ENCODE peak calls at places on chromosomes 11 and 22, in four cellular contexts. One of them, this sample, is unnamed.

GRCh38 chr22:44369916-44370804 is 57.4 kb upstream of the SHISAL1 start:
- DNase-seq in cerebellar cortex: no peak
- DNase-seq in activated CD4-positive, CD25-positive, alpha-beta regulatory T cell treated with anti-CD3 and anti-CD28 coated beads, Interleukin-2, amount 50 U/mL, for 72 hours: no peak
- DNase-seq in AG04450: no peak
- DNase-seq in this sample: peak; percentile 17

GRCh38 chr11:44926036-44926435 is 24.6 kb downstream of the TP53I11 start:
- DNase-seq in cerebellar cortex: no peak
- DNase-seq in AG04450: no peak
- DNase-seq in activated CD4-positive, CD25-positive, alpha-beta regulatory T cell treated with anti-CD3 and anti-CD28 coated beads, Interleukin-2, amount 50 U/mL, for 72 hours: no peak
- DNase-seq in this sample: no peak

GRCh38 chr11:10605941-10606381 is 37.5 kb upstream of the LYVE1 start:
- DNase-seq in cerebellar cortex: no peak
- DNase-seq in activated CD4-positive, CD25-positive, alpha-beta regulatory T cell treated with anti-CD3 and anti-CD28 coated beads, Interleukin-2, amount 50 U/mL, for 72 hours: no peak
- DNase-seq in AG04450: no peak
- DNase-seq in this sample: peak; percentile 78

GRCh38 chr11:125079151-125079877 is 16.2 kb downstream of the SLC37A2 start:
- DNase-seq in cerebellar cortex: no peak
- DNase-seq in activated CD4-positive, CD25-positive, alpha-beta regulatory T cell treated with anti-CD3 and anti-CD28 coated beads, Interleukin-2, amount 50 U/mL, for 72 hours: no peak
- DNase-seq in AG04450: no peak
- DNase-seq in this sample: no peak

GRCh38 chr22:26589845-26590524 is at the start of gene TPST2:
- DNase-seq in activated CD4-positive, CD25-positive, alpha-beta regulatory T cell treated with anti-CD3 and anti-CD28 coated beads, Interleukin-2, amount 50 U/mL, for 72 hours: peak; percentile 83
- DNase-seq in AG04450: no peak
- DNase-seq in cerebellar cortex: peak; percentile 65
- DNase-seq in this sample: peak; percentile 73

GRCh38 chr22:40960137-40960536 is 9.0 kb downstream of the RBX1 start:
- DNase-seq in AG04450: no peak
- DNase-seq in activated CD4-positive, CD25-positive, alpha-beta regulatory T cell treated with anti-CD3 and anti-CD28 coated beads, Interleukin-2, amount 50 U/mL, for 72 hours: no peak
- DNase-seq in cerebellar cortex: no peak
- DNase-seq in this sample: no peak

GRCh38 chr22:41001722-41002122 is 50.5 kb downstream of the RBX1 start:
- DNase-seq in AG04450: peak; percentile 7
- DNase-seq in activated CD4-positive, CD25-positive, alpha-beta regulatory T cell treated with anti-CD3 and anti-CD28 coated beads, Interleukin-2, amount 50 U/mL, for 72 hours: no peak
- DNase-seq in cerebellar cortex: no peak
- DNase-seq in this sample: no peak

GRCh38 chr22:20305894-20306645 is 13.8 kb downstream of the DGCR6L start:
- DNase-seq in AG04450: no peak
- DNase-seq in activated CD4-positive, CD25-positive, alpha-beta regulatory T cell treated with anti-CD3 and anti-CD28 coated beads, Interleukin-2, amount 50 U/mL, for 72 hours: no peak
- DNase-seq in cerebellar cortex: no peak
- DNase-seq in this sample: peak; percentile 41

GRCh38 chr11:43943931-43944751 is 1.7 kb downstream of the C11orf96 start:
- DNase-seq in AG04450: no peak
- DNase-seq in cerebellar cortex: peak; percentile 28
- DNase-seq in activated CD4-positive, CD25-positive, alpha-beta regulatory T cell treated with anti-CD3 and anti-CD28 coated beads, Interleukin-2, amount 50 U/mL, for 72 hours: no peak
- DNase-seq in this sample: no peak

GRCh38 chr11:127114035-127114434 is 113.5 kb upstream of the KIRREL3 start:
- DNase-seq in activated CD4-positive, CD25-positive, alpha-beta regulatory T cell treated with anti-CD3 and anti-CD28 coated beads, Interleukin-2, amount 50 U/mL, for 72 hours: no peak
- DNase-seq in cerebellar cortex: no peak
- DNase-seq in AG04450: no peak
- DNase-seq in this sample: no peak

GRCh38 chr22:26394787-26395186 is 34.3 kb upstream of the ASPHD2 start:
- DNase-seq in AG04450: no peak
- DNase-seq in cerebellar cortex: no peak
- DNase-seq in activated CD4-positive, CD25-positive, alpha-beta regulatory T cell treated with anti-CD3 and anti-CD28 coated beads, Interleukin-2, amount 50 U/mL, for 72 hours: no peak
- DNase-seq in this sample: no peak

GRCh38 chr11:115527534-115528125 is 23.4 kb upstream of the CADM1 start:
- DNase-seq in activated CD4-positive, CD25-positive, alpha-beta regulatory T cell treated with anti-CD3 and anti-CD28 coated beads, Interleukin-2, amount 50 U/mL, for 72 hours: no peak
- DNase-seq in cerebellar cortex: no peak
- DNase-seq in AG04450: no peak
- DNase-seq in this sample: no peak

GRCh38 chr11:7696424-7696823 is 9.9 kb downstream of the OVCH2 start:
- DNase-seq in cerebellar cortex: no peak
- DNase-seq in AG04450: no peak
- DNase-seq in activated CD4-positive, CD25-positive, alpha-beta regulatory T cell treated with anti-CD3 and anti-CD28 coated beads, Interleukin-2, amount 50 U/mL, for 72 hours: no peak
- DNase-seq in this sample: no peak

GRCh38 chr11:107092667-107093066 is 74.4 kb upstream of the GUCY1A2 start:
- DNase-seq in activated CD4-positive, CD25-positive, alpha-beta regulatory T cell treated with anti-CD3 and anti-CD28 coated beads, Interleukin-2, amount 50 U/mL, for 72 hours: no peak
- DNase-seq in cerebellar cortex: no peak
- DNase-seq in AG04450: no peak
- DNase-seq in this sample: no peak

GRCh38 chr22:39905686-39906085 is 4.8 kb downstream of the GRAP2 start:
- DNase-seq in activated CD4-positive, CD25-positive, alpha-beta regulatory T cell treated with anti-CD3 and anti-CD28 coated beads, Interleukin-2, amount 50 U/mL, for 72 hours: no peak
- DNase-seq in AG04450: no peak
- DNase-seq in cerebellar cortex: no peak
- DNase-seq in this sample: no peak

GRCh38 chr11:11968511-11969280 is 39.7 kb downstream of the DKK3 start:
- DNase-seq in activated CD4-positive, CD25-positive, alpha-beta regulatory T cell treated with anti-CD3 and anti-CD28 coated beads, Interleukin-2, amount 50 U/mL, for 72 hours: no peak
- DNase-seq in cerebellar cortex: peak; percentile 86
- DNase-seq in AG04450: no peak
- DNase-seq in this sample: no peak

GRCh38 chr11:126655807-126656128 is 300.3 kb downstream of the ST3GAL4 start:
- DNase-seq in cerebellar cortex: no peak
- DNase-seq in activated CD4-positive, CD25-positive, alpha-beta regulatory T cell treated with anti-CD3 and anti-CD28 coated beads, Interleukin-2, amount 50 U/mL, for 72 hours: no peak
- DNase-seq in AG04450: no peak
- DNase-seq in this sample: no peak

GRCh38 chr11:15621565-15621964 is 506.8 kb downstream of the INSC start:
- DNase-seq in AG04450: no peak
- DNase-seq in cerebellar cortex: no peak
- DNase-seq in activated CD4-positive, CD25-positive, alpha-beta regulatory T cell treated with anti-CD3 and anti-CD28 coated beads, Interleukin-2, amount 50 U/mL, for 72 hours: no peak
- DNase-seq in this sample: no peak

GRCh38 chr11:119533931-119534694 is 111.1 kb upstream of the THY1 start:
- DNase-seq in activated CD4-positive, CD25-positive, alpha-beta regulatory T cell treated with anti-CD3 and anti-CD28 coated beads, Interleukin-2, amount 50 U/mL, for 72 hours: peak; percentile 68
- DNase-seq in AG04450: peak; percentile 2
- DNase-seq in cerebellar cortex: peak; percentile 67
- DNase-seq in this sample: peak; percentile 76

GRCh38 chr11:115456019-115456418 is 48.2 kb downstream of the CADM1 start:
- DNase-seq in AG04450: no peak
- DNase-seq in cerebellar cortex: no peak
- DNase-seq in activated CD4-positive, CD25-positive, alpha-beta regulatory T cell treated with anti-CD3 and anti-CD28 coated beads, Interleukin-2, amount 50 U/mL, for 72 hours: no peak
- DNase-seq in this sample: no peak